ENCODE peak calls at places on chromosomes 13 and 19, in six cellular contexts. One of them, this sample, is unnamed.
A peak's percentile ranks its signal among the peaks of the same experiment; 100 is the strongest.

GRCh38 chr13:94454334-94454733 is 25.1 kb downstream of the DCT start:
- DNase-seq in right lobe of liver: no peak
- DNase-seq in GM18507: no peak
- DNase-seq in SK-MEL-5: no peak
- DNase-seq in LoVo: no peak
- DNase-seq in mesothelial cell of epicardium: no peak
- DNase-seq in this sample: no peak

GRCh38 chr19:19185853-19186728 is 5.9 kb downstream of the BORCS8 start:
- DNase-seq in GM18507: no peak
- DNase-seq in SK-MEL-5: peak; percentile 66
- DNase-seq in right lobe of liver: no peak
- DNase-seq in mesothelial cell of epicardium: no peak
- DNase-seq in LoVo: peak; percentile 20
- DNase-seq in this sample: peak; percentile 61

GRCh38 chr13:113786262-113786841 is 27.3 kb downstream of the TMEM255B start:
- DNase-seq in SK-MEL-5: peak; percentile 11
- DNase-seq in right lobe of liver: no peak
- DNase-seq in mesothelial cell of epicardium: no peak
- DNase-seq in GM18507: no peak
- DNase-seq in LoVo: no peak
- DNase-seq in this sample: no peak

GRCh38 chr19:38148337-38148736 is 75.7 kb downstream of the DPF1 start:
- DNase-seq in LoVo: no peak
- DNase-seq in GM18507: no peak
- DNase-seq in SK-MEL-5: no peak
- DNase-seq in right lobe of liver: no peak
- DNase-seq in mesothelial cell of epicardium: no peak
- DNase-seq in this sample: no peak

GRCh38 chr19:13156968-13157882 is 7.0 kb downstream of the IER2 start:
- DNase-seq in right lobe of liver: no peak
- DNase-seq in mesothelial cell of epicardium: no peak
- DNase-seq in GM18507: no peak
- DNase-seq in LoVo: no peak
- DNase-seq in SK-MEL-5: no peak
- DNase-seq in this sample: no peak

GRCh38 chr19:8585894-8586750 is 8.9 kb upstream of the MYO1F start:
- DNase-seq in SK-MEL-5: peak; percentile 69
- DNase-seq in LoVo: no peak
- DNase-seq in GM18507: no peak
- DNase-seq in mesothelial cell of epicardium: peak; percentile 53
- DNase-seq in right lobe of liver: no peak
- DNase-seq in this sample: peak; percentile 99

GRCh38 chr19:10514211-10515145 is 2.8 kb downstream of the S1PR5 start:
- DNase-seq in SK-MEL-5: no peak
- DNase-seq in mesothelial cell of epicardium: no peak
- DNase-seq in right lobe of liver: no peak
- DNase-seq in LoVo: no peak
- DNase-seq in GM18507: no peak
- DNase-seq in this sample: peak; percentile 48

GRCh38 chr13:80341098-80341701 is at the start of gene SPRY2:
- DNase-seq in right lobe of liver: peak; percentile 96
- DNase-seq in SK-MEL-5: peak; percentile 99
- DNase-seq in GM18507: no peak
- DNase-seq in LoVo: peak; percentile 96
- DNase-seq in mesothelial cell of epicardium: peak; percentile 80
- DNase-seq in this sample: peak; percentile 89

GRCh38 chr19:29976151-29976943 is 34.3 kb downstream of the URI1 start:
- DNase-seq in SK-MEL-5: no peak
- DNase-seq in right lobe of liver: no peak
- DNase-seq in LoVo: no peak
- DNase-seq in GM18507: no peak
- DNase-seq in mesothelial cell of epicardium: no peak
- DNase-seq in this sample: no peak

GRCh38 chr13:107563099-107563925 is 652.0 kb downstream of the LIG4 start:
- DNase-seq in SK-MEL-5: no peak
- DNase-seq in right lobe of liver: no peak
- DNase-seq in mesothelial cell of epicardium: no peak
- DNase-seq in LoVo: no peak
- DNase-seq in GM18507: no peak
- DNase-seq in this sample: no peak

GRCh38 chr13:109275848-109276247 is 510.5 kb downstream of the IRS2 start:
- DNase-seq in right lobe of liver: no peak
- DNase-seq in mesothelial cell of epicardium: no peak
- DNase-seq in GM18507: no peak
- DNase-seq in SK-MEL-5: no peak
- DNase-seq in LoVo: no peak
- DNase-seq in this sample: no peak

GRCh38 chr13:29143864-29144263 is 323.7 kb downstream of the MTUS2 start:
- DNase-seq in LoVo: no peak
- DNase-seq in mesothelial cell of epicardium: no peak
- DNase-seq in right lobe of liver: no peak
- DNase-seq in SK-MEL-5: no peak
- DNase-seq in GM18507: no peak
- DNase-seq in this sample: no peak

GRCh38 chr19:56477429-56478338 is 539 bp upstream of the ZNF667 start:
- DNase-seq in right lobe of liver: peak; percentile 93
- DNase-seq in SK-MEL-5: peak; percentile 79
- DNase-seq in LoVo: no peak
- DNase-seq in mesothelial cell of epicardium: no peak
- DNase-seq in GM18507: no peak
- DNase-seq in this sample: peak; percentile 39

This sample was measured in H1.